ENCODE peak calls at places on chromosomes 7 and 10, in five cellular contexts. C is brain microvascular endothelial cell, R is choroid plexus epithelial cell, E is psoas muscle, U is fibroblast of the aortic adventitia. Z is an unnamed sample.

GRCh38 chr10:131706476-131706875 is 194.3 kb upstream of the PPP2R2D start:
- DNase-seq in C (no peak), R (no peak), E (no peak), U (no peak), Z (no peak)

GRCh38 chr10:11104772-11105675 is 87.4 kb downstream of the CELF2 start:
- DNase-seq in C (no peak), R (no peak), E (no peak), U (no peak), Z (no peak)

GRCh38 chr10:78973901-78974408 is 94.8 kb upstream of the ZMIZ1 start:
- DNase-seq in C (peak; percentile 40), R (peak; percentile 67), E (peak; percentile 89), U (peak; percentile 76), Z (peak; percentile 87)

GRCh38 chr7:5210751-5211338 is 20.8 kb downstream of the WIPI2 start:
- DNase-seq in C (no peak), R (peak; percentile 14), E (no peak), U (no peak), Z (no peak)

GRCh38 chr7:38306914-38307313 is 33.5 kb upstream of the TARP start:
- DNase-seq in C (no peak), R (no peak), E (no peak), U (no peak), Z (no peak)

GRCh38 chr7:10912077-10912476 is 61.6 kb upstream of the PHF14 start:
- DNase-seq in C (no peak), R (no peak), E (no peak), U (no peak), Z (no peak)

GRCh38 chr7:47183896-47184629 is 397.8 kb downstream of the TNS3 start:
- DNase-seq in C (no peak), R (no peak), E (no peak), U (no peak), Z (no peak)

GRCh38 chr10:124294811-124295770 is 123.6 kb downstream of the OAT start:
- DNase-seq in C (no peak), R (no peak), E (no peak), U (no peak), Z (no peak)

GRCh38 chr10:35089641-35090161 is 440 bp downstream of the CUL2 start:
- DNase-seq in C (no peak), R (peak; percentile 35), E (no peak), U (peak; percentile 44), Z (peak; percentile 29)

GRCh38 chr7:80699030-80699638 is 60.7 kb downstream of the CD36 start:
- DNase-seq in C (no peak), R (peak; percentile 78), E (no peak), U (peak; percentile 77), Z (peak; percentile 79)

GRCh38 chr10:63286754-63287264 is 153.7 kb downstream of the NRBF2 start:
- DNase-seq in C (no peak), R (no peak), E (no peak), U (no peak), Z (no peak)

GRCh38 chr7:115293628-115294236 is 371.8 kb downstream of the MDFIC start:
- DNase-seq in C (no peak), R (peak; percentile 47), E (no peak), U (peak; percentile 45), Z (peak; percentile 35)

GRCh38 chr7:16847381-16847860 is 34.4 kb downstream of the AGR3 start:
- DNase-seq in C (peak; percentile 20), R (peak; percentile 5), E (no peak), U (peak; percentile 4), Z (peak; percentile 2)

GRCh38 chr7:119472398-119473038 is 800.5 kb upstream of the KCND2 start:
- DNase-seq in C (no peak), R (no peak), E (no peak), U (no peak), Z (no peak)

GRCh38 chr10:11772575-11773288 is 30.6 kb downstream of the ECHDC3 start:
- DNase-seq in C (no peak), R (no peak), E (no peak), U (no peak), Z (no peak)

GRCh38 chr7:66626236-66626957 is 2.3 kb upstream of the KCTD7 start:
- DNase-seq in C (no peak), R (peak; percentile 53), E (no peak), U (peak; percentile 74), Z (peak; percentile 65)

GRCh38 chr7:65216469-65216868 is 157.2 kb upstream of the ZNF92 start:
- DNase-seq in C (no peak), R (peak; percentile 62), E (no peak), U (peak; percentile 22), Z (peak; percentile 48)

GRCh38 chr10:24670964-24671670 is 52.6 kb downstream of the ARHGAP21 start:
- DNase-seq in C (no peak), R (no peak), E (no peak), U (no peak), Z (no peak)

GRCh38 chr10:33413093-33413442 is 78.6 kb upstream of the NRP1 start:
- DNase-seq in C (peak; percentile 7), R (no peak), E (no peak), U (no peak), Z (no peak)

GRCh38 chr7:520503-521161 is 986 bp upstream of the PDGFA start:
- DNase-seq in C (no peak), R (no peak), E (no peak), U (no peak), Z (peak; percentile 35)

GRCh38 chr10:132282667-132283603 is 24.8 kb downstream of the STK32C start:
- DNase-seq in C (no peak), R (no peak), E (no peak), U (no peak), Z (no peak)

DNA sequence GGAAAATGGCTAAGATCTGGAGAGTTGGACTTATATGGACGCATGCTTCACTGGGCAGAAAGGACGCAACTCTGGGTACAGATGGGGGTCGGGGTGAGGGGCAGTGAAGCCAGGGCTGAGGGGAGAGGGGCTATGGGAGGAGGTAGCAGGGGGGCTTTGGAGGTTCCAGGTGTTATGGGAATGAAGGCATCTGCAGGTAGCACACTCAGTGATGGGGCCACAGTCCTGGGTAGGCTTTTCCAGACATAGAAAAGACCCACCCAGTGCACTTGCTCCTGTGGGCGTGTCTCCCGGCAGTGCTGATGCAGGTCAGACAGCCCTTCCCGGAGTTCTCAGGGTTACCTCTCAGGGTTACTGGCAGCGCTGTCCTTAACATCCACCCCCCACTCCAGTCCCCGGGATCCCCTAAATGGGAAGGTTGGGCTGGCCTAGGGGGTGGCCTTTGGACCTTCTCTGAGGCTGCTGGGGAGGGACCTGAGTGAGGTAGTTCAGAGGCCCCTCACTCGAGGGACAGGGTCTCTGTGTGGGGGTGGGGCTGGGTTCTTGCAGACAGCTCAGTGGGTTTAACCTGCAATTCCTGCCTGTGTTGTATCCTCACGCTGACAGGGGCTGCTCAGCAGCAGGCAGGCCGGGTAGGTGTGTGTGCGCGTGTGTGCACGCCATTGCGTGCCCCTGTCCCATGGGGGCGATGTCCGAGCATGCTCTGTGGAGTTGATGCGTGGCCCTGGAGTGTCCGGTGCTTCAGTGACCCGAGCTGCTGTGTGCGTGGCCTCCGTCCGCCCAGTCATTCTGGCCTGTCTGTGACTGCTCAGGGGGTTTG is 6.2 kb downstream of the ZYX start:
- DNase-seq in C (no peak), R (no peak), E (no peak), U (no peak), Z (no peak)
- TF ChIP-seq CTCF in C (peak; percentile 40), R (peak; percentile 20), E (no peak), U (no peak), Z (peak; percentile 15)

GRCh38 chr7:142645777-142646176 is 103.5 kb upstream of the PRSS1 start:
- DNase-seq in C (no peak), R (no peak), E (no peak), U (no peak), Z (no peak)
- H3K4me3 ChIP-seq in C (no peak overlapping the region), R (no peak overlapping the region), E (peak overlapping the region; percentile 43), U (no peak overlapping the region), Z (no peak overlapping the region)

GRCh38 chr7:105794741-105795729 is 81.4 kb downstream of the ATXN7L1 start:
- DNase-seq in C (no peak), R (peak; percentile 77), E (no peak), U (peak; percentile 85), Z (peak; percentile 81)

GRCh38 chr7:105799006-105799405 is 77.4 kb downstream of the ATXN7L1 start:
- DNase-seq in C (no peak), R (no peak), E (no peak), U (no peak), Z (no peak)

GRCh38 chr7:105796365-105796764 is 80.0 kb downstream of the ATXN7L1 start:
- DNase-seq in C (peak; percentile 35), R (peak; percentile 72), E (no peak), U (no peak), Z (no peak)

GRCh38 chr7:105799677-105800076 is 76.7 kb downstream of the ATXN7L1 start:
- DNase-seq in C (no peak), R (no peak), E (no peak), U (no peak), Z (peak; percentile 11)

DNA sequence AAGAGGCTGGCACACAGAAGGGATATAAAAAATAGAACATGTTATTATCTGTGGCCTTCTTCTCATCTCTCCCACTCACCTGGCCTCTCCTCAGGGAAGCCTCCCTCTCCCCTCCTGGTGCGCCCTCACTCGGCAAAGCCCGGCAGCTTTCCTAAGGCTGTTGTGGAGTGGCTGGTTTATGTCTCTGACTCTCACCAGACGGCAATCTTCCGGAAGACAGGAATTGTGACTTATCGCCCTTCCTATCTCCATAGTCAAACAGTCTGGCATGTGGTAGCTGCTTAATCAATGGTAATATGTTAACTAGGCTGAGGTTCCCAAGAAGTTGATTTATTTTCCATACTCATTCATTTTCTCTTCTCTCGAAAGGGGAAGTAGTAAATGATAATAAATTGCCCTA is 78.7 kb downstream of the ATXN7L1 start:
- DNase-seq in C (no peak), R (no peak), E (no peak), U (no peak), Z (no peak)
- TF ChIP-seq CTCF in C (no peak), R (no peak), E (no peak), U (no peak), Z (no peak)

GRCh38 chr7:99677013-99677412 is 2.8 kb downstream of the CYP3A5 start:
- DNase-seq in C (no peak), R (no peak), E (no peak), U (no peak), Z (no peak)

GRCh38 chr7:99679032-99679399 is 780 bp downstream of the CYP3A5 start:
- DNase-seq in C (peak; percentile 24), R (peak; percentile 13), E (no peak), U (no peak), Z (peak; percentile 5)

GRCh38 chr7:99679400-99680191 is at the start of gene CYP3A5:
- DNase-seq in C (no peak), R (no peak), E (peak; percentile 70), U (peak; percentile 55), Z (no peak)

GRCh38 chr7:99674995-99675742 is 4.6 kb downstream of the CYP3A5 start:
- DNase-seq in C (no peak), R (no peak), E (no peak), U (no peak), Z (no peak)

GRCh38 chr7:99677646-99678045 is 2.1 kb downstream of the CYP3A5 start:
- DNase-seq in C (no peak), R (no peak), E (no peak), U (no peak), Z (no peak)
- H3K4me3 ChIP-seq in C (no peak overlapping the region), R (no peak overlapping the region), E (no peak overlapping the region), U (no peak overlapping the region), Z (no peak overlapping the region)